ENCODE peak calls at places on chromosomes 5 and 9, in four cellular contexts. One of them, this sample, is unnamed.

GRCh38 chr5:139708877-139709586 is 60.9 kb downstream of the CXXC5 start:
- DNase-seq in epithelial cell of esophagus: no peak
- DNase-seq in tibial artery: peak
- DNase-seq in fibroblast of lung: peak
- DNase-seq in this sample: peak

GRCh38 chr5:72378636-72379289 is 58.6 kb downstream of the PTCD2 start:
- DNase-seq in epithelial cell of esophagus: peak
- DNase-seq in tibial artery: peak
- DNase-seq in fibroblast of lung: peak
- DNase-seq in this sample: no peak

GRCh38 chr9:23850242-23851023 is 24.4 kb upstream of the ELAVL2 start:
- DNase-seq in epithelial cell of esophagus: peak
- DNase-seq in tibial artery: no peak
- DNase-seq in fibroblast of lung: peak
- DNase-seq in this sample: no peak

GRCh38 chr5:76050131-76050530 is 33.1 kb upstream of the SV2C start:
- DNase-seq in epithelial cell of esophagus: peak
- DNase-seq in tibial artery: no peak
- DNase-seq in fibroblast of lung: no peak
- DNase-seq in this sample: no peak

GRCh38 chr9:79572032-79572890 is 496 bp downstream of the TLE4 start:
- DNase-seq in epithelial cell of esophagus: peak
- DNase-seq in tibial artery: peak
- DNase-seq in fibroblast of lung: peak
- DNase-seq in this sample: peak

GRCh38 chr5:68484307-68485068 is 268.9 kb downstream of the PIK3R1 start:
- DNase-seq in epithelial cell of esophagus: no peak
- DNase-seq in tibial artery: no peak
- DNase-seq in fibroblast of lung: peak
- DNase-seq in this sample: no peak

GRCh38 chr5:133890308-133890707 is 78.1 kb downstream of the C5orf15 start:
- DNase-seq in epithelial cell of esophagus: no peak
- DNase-seq in tibial artery: no peak
- DNase-seq in fibroblast of lung: no peak
- DNase-seq in this sample: no peak

GRCh38 chr5:154723740-154724505 is 31.3 kb upstream of the LARP1 start:
- DNase-seq in epithelial cell of esophagus: peak
- DNase-seq in tibial artery: no peak
- DNase-seq in fibroblast of lung: peak
- DNase-seq in this sample: no peak

GRCh38 chr5:173549644-173550043 is 66.8 kb downstream of the BOD1 start:
- DNase-seq in epithelial cell of esophagus: no peak
- DNase-seq in tibial artery: no peak
- DNase-seq in fibroblast of lung: no peak
- DNase-seq in this sample: no peak

DNA sequence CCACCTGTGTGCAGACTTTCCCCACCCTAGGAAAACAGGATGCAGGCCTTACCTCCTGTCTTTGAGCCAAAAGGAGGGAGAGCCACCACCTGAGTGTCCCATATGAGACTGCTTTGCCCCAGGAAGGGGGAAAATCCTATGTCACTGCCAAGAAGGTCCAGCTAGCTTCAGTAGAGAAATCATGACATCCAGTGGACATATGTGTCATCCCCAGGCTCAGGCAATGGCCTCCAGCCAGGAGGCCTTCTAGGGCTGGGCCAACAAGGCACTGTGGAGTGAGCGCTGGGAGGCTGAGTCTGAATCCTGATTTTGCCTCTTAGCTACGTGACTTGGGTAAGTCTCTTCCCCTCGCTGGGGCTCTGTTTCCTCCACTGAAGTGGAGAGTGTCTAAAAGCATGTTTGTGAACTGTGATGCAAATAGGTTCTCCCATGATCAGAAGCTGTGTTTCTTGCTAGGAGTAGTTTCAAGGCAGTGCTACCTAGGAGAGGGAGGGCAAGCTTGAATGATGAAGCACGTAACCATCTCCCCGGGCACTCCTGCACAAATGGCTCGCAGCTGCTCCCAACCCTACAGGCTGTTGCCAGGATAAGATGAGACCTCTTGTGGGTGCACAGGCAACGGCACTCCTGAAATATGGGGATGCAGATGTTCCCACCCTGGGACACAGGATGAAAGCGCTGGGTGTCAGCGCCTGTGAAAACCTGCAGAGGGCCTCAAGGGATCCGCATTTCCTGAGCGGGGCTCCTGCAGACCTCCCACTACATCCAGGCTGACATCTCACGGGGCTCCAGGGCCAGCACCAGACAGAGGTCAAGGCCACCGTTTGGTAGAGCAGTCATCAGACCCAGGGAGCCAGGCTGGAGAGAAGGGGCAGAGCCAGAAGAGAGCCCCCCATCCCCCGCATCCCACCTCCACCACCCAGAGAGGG is 60.5 kb downstream of the SMIM23 start:
- DNase-seq in epithelial cell of esophagus: no peak
- DNase-seq in tibial artery: peak
- DNase-seq in fibroblast of lung: peak
- DNase-seq in this sample: no peak
- TF ChIP-seq CTCF in epithelial cell of esophagus: no peak
- TF ChIP-seq CTCF in tibial artery: no peak
- TF ChIP-seq CTCF in fibroblast of lung: no peak
- TF ChIP-seq CTCF in this sample: no peak

GRCh38 chr9:131555841-131556673 is 10.7 kb downstream of the PRRT1B start:
- DNase-seq in epithelial cell of esophagus: no peak
- DNase-seq in tibial artery: no peak
- DNase-seq in fibroblast of lung: no peak
- DNase-seq in this sample: no peak

GRCh38 chr9:131554088-131554864 is 9.0 kb downstream of the PRRT1B start:
- DNase-seq in epithelial cell of esophagus: no peak
- DNase-seq in tibial artery: no peak
- DNase-seq in fibroblast of lung: no peak
- DNase-seq in this sample: no peak

GRCh38 chr9:131546336-131547084 is 1.2 kb downstream of the PRRT1B start:
- DNase-seq in epithelial cell of esophagus: no peak
- DNase-seq in tibial artery: no peak
- DNase-seq in fibroblast of lung: peak
- DNase-seq in this sample: peak

GRCh38 chr9:131554865-131555351 is 9.6 kb downstream of the PRRT1B start:
- DNase-seq in epithelial cell of esophagus: no peak
- DNase-seq in tibial artery: no peak
- DNase-seq in fibroblast of lung: no peak
- DNase-seq in this sample: no peak

DNA sequence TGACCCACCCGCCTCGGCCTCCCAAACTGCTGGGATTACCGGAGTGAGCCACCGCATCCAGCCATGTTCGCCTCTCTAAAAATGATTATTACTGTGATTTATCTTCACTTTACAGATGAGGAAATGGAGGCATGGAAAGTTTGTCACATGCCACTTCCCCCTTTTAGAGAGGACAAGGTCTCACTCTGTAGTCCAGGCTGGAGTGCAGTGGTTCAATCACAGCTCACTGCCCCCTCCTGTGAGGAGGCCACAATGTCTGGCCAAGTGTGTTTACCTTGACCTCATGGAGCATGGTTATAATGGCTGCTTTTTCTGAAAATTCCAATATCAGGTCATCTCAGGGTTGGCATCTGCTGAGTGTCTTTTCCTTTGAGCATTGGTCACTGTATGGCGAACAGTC is 6.7 kb downstream of the PRRT1B start:
- DNase-seq in epithelial cell of esophagus: no peak
- DNase-seq in tibial artery: no peak
- DNase-seq in fibroblast of lung: no peak
- DNase-seq in this sample: no peak
- TF ChIP-seq CTCF in epithelial cell of esophagus: no peak
- TF ChIP-seq CTCF in tibial artery: no peak
- TF ChIP-seq CTCF in fibroblast of lung: no peak
- TF ChIP-seq CTCF in this sample: no peak

GRCh38 chr9:35664531-35665470 is at the start of gene ARHGEF39:
- DNase-seq in epithelial cell of esophagus: peak
- DNase-seq in tibial artery: peak
- DNase-seq in fibroblast of lung: peak
- DNase-seq in this sample: peak
- TF ChIP-seq CTCF in epithelial cell of esophagus: no peak
- TF ChIP-seq CTCF in tibial artery: no peak
- TF ChIP-seq CTCF in fibroblast of lung: peak
- TF ChIP-seq CTCF in this sample: peak

GRCh38 chr5:127536687-127537086 is 19.2 kb downstream of the PRRC1 start:
- DNase-seq in epithelial cell of esophagus: no peak
- DNase-seq in tibial artery: no peak
- DNase-seq in fibroblast of lung: no peak
- DNase-seq in this sample: no peak
- TF ChIP-seq CTCF in epithelial cell of esophagus: no peak
- TF ChIP-seq CTCF in tibial artery: no peak
- TF ChIP-seq CTCF in fibroblast of lung: peak
- TF ChIP-seq CTCF in this sample: no peak

DNA sequence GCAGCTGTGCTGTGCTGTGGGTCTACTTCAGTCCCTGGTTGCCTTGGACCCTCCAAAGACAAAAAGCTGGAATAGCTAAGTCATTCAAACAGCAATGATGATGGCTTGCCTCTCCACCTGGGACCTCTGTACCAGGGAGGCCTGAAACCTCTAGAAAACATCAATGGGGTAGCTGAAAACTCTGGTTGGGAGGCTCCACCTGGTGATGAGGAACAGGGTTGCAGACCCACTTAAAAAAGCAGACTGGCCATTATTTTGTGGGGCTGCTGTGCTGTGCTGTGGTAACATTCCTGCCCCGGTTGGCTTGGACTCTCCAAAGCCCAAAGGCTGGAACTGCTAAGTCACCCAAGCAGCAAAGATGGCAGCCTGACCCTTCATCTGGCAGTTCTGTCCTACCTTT is 839.3 kb upstream of the ARRDC3 start:
- DNase-seq in epithelial cell of esophagus: no peak
- DNase-seq in tibial artery: no peak
- DNase-seq in fibroblast of lung: no peak
- DNase-seq in this sample: no peak
- TF ChIP-seq CTCF in epithelial cell of esophagus: no peak
- TF ChIP-seq CTCF in tibial artery: no peak
- TF ChIP-seq CTCF in fibroblast of lung: peak
- TF ChIP-seq CTCF in this sample: no peak

DNA sequence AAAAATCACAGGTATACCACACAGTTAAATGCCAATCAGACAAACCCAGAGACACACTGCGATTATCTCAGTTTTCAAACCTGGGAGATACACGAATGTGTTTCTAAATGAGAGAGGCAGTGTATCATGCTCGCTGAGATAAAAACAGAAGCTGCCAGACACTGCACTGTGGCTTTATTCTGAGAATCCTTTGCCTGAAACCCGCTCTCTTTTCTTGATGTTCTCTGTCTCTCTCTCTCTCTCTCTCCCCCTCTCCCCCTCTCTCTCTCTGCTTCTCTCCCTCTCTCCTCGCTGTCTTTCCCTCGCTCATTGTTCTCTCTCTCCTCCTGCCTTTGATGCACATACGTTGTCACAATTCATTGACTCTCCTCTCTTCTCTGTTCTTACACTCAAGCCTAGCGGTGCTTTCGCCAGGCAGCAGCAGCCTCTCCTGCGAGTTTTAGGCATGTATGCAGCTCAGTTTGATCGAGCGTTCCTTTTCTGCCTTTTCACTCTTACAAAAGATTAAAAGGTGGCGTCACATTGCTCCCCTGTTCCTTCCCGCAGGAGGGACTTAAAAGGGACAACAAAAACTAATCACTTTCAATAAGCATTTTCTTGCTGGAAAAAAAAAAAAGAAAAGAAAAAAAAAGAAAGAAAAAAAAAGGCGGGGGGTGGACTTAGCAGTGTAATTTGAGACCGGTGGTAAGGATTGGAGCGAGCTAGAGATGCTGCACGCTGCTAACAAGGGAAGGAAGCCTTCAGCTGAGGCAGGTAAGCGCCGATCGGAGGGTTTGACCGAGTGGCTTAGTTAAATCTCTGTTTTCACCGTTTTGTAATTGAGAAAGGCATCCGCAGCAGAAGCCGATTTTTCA is 717.9 kb upstream of the WWC1 start:
- DNase-seq in epithelial cell of esophagus: peak
- DNase-seq in tibial artery: no peak
- DNase-seq in fibroblast of lung: peak
- DNase-seq in this sample: no peak
- TF ChIP-seq CTCF in epithelial cell of esophagus: no peak
- TF ChIP-seq CTCF in tibial artery: no peak
- TF ChIP-seq CTCF in fibroblast of lung: peak
- TF ChIP-seq CTCF in this sample: no peak

DNA sequence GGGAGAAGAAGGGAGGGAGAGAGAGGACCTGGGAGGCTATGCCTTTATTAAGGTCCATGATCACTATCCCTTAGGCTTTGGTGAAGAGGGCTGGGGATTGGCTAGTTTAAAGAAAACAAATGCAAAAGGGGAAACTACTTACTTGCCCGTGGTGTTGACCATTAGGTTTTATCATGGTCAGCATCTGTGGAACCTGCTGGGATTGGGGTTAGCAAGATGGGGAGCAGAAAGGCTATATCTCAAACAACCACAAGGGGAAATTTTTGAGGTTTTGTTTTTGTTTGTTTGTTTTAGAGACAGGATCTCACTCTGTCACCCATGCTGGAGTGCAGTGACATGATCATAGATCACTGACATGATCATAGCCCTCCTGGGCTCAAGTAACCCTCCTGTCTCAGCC is 9.0 kb upstream of the RAD23B start:
- DNase-seq in epithelial cell of esophagus: no peak
- DNase-seq in tibial artery: no peak
- DNase-seq in fibroblast of lung: no peak
- DNase-seq in this sample: no peak
- TF ChIP-seq CTCF in epithelial cell of esophagus: no peak
- TF ChIP-seq CTCF in tibial artery: no peak
- TF ChIP-seq CTCF in fibroblast of lung: no peak
- TF ChIP-seq CTCF in this sample: no peak

DNA sequence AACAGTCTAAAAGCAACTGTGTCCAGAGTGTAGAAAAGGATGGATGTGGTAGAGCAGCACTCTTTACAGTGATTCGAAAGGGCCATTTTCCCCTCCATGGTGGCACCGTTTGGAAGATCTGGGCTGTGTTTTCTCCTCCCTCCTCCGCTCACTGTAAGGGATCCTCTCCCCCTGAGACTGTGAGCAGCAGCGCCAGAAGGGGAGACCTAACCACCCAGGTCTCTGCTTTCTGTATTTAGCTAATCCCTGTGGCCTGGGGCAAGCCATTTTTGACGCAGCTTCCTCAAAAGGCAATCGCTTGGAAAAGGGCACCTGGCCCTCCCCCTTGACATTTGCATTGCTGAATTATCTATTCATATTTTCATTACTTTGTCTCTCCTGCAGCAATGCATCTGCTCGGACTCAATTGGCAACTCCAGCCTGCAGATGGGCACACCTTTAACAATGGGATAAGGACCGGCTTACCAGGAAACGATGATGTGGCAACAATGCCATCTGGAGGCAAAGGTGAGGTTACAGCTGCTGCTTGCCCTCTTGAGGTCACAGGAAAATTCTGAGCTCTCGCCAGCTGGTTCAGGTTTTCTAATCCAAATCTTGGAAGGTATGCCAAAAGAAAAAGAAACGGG is 244.3 kb upstream of the WWC1 start:
- DNase-seq in epithelial cell of esophagus: peak
- DNase-seq in tibial artery: no peak
- DNase-seq in fibroblast of lung: peak
- DNase-seq in this sample: no peak
- TF ChIP-seq CTCF in epithelial cell of esophagus: peak
- TF ChIP-seq CTCF in tibial artery: no peak
- TF ChIP-seq CTCF in fibroblast of lung: peak
- TF ChIP-seq CTCF in this sample: peak

GRCh38 chr5:64678400-64678799 is 11.9 kb upstream of the SHISAL2B start:
- DNase-seq in epithelial cell of esophagus: no peak
- DNase-seq in tibial artery: no peak
- DNase-seq in fibroblast of lung: no peak
- DNase-seq in this sample: no peak

GRCh38 chr5:64682608-64683007 is 7.7 kb upstream of the SHISAL2B start:
- DNase-seq in epithelial cell of esophagus: no peak
- DNase-seq in tibial artery: no peak
- DNase-seq in fibroblast of lung: no peak
- DNase-seq in this sample: no peak

GRCh38 chr5:64680289-64680688 is 10.0 kb upstream of the SHISAL2B start:
- DNase-seq in epithelial cell of esophagus: peak
- DNase-seq in tibial artery: no peak
- DNase-seq in fibroblast of lung: no peak
- DNase-seq in this sample: no peak
- TF ChIP-seq CTCF in epithelial cell of esophagus: peak
- TF ChIP-seq CTCF in tibial artery: no peak
- TF ChIP-seq CTCF in fibroblast of lung: peak
- TF ChIP-seq CTCF in this sample: no peak